ENCODE peak calls at places on chromosome 11, in four cellular contexts. K is transverse colon, E is HCT116, F is testis. H is an unnamed sample.

GRCh38 chr11:9039194-9039593 is 35.4 kb upstream of the NRIP3 start:
- DNase-seq in K (no peak), E (peak; percentile 60), F (no peak), H (no peak)

GRCh38 chr11:15967166-15967565 is 389.2 kb downstream of the SOX6 start:
- DNase-seq in K (peak; percentile 65), E (no peak), F (no peak), H (peak; percentile 90)

GRCh38 chr11:7571640-7572000 is 57.8 kb downstream of the PPFIBP2 start:
- DNase-seq in K (peak; percentile 82), E (peak; percentile 51), F (peak; percentile 85), H (peak; percentile 77)

GRCh38 chr11:101442171-101442570 is 141.6 kb downstream of the TRPC6 start:
- DNase-seq in K (no peak), E (no peak), F (no peak), H (no peak)

GRCh38 chr11:131094828-131095227 is 178.5 kb upstream of the SNX19 start:
- DNase-seq in K (no peak), E (no peak), F (no peak), H (no peak)

GRCh38 chr11:115135936-115136335 is 368.3 kb downstream of the CADM1 start:
- DNase-seq in K (no peak), E (no peak), F (no peak), H (no peak)

GRCh38 chr11:128627666-128628342 is 40.4 kb upstream of the ETS1 start:
- DNase-seq in K (no peak), E (no peak), F (no peak), H (no peak)

GRCh38 chr11:118012083-118012669 is 26.0 kb downstream of the IL10RA start:
- DNase-seq in K (peak; percentile 47), E (no peak), F (peak; percentile 24), H (peak; percentile 57)

GRCh38 chr11:63762662-63763505 is 5.7 kb downstream of the ZFTA start:
- DNase-seq in K (peak; percentile 51), E (no peak), F (no peak), H (peak; percentile 30)

GRCh38 chr11:87083029-87083428 is 45.3 kb downstream of the TMEM135 start:
- DNase-seq in K (no peak), E (no peak), F (no peak), H (no peak)

GRCh38 chr11:46508360-46508759 is 85.5 kb downstream of the AMBRA1 start:
- DNase-seq in K (no peak), E (no peak), F (no peak), H (no peak)
- H3K36me3 ChIP-seq in K (peaks cover 9% of the 10 kb centered on the region), E (no peaks in the 10 kb centered on the region), F (no peaks in the 10 kb centered on the region), H (peaks cover 7% of the 10 kb centered on the region)

GRCh38 chr11:65859812-65860277 is 388 bp upstream of the MUS81 start:
- DNase-seq in K (peak; percentile 46), E (no peak), F (peak; percentile 51), H (no peak)
- H3K36me3 ChIP-seq in K (peaks cover 30% of the 10 kb centered on the region), E (peaks cover 21% of the 10 kb centered on the region), F (no peaks in the 10 kb centered on the region), H (peaks cover 25% of the 10 kb centered on the region)

GRCh38 chr11:126205359-126205758 is 6.1 kb downstream of the RPUSD4 start:
- DNase-seq in K (no peak), E (no peak), F (no peak), H (no peak)
- H3K36me3 ChIP-seq in K (peaks cover 59% of the 10 kb centered on the region), E (peaks cover 52% of the 10 kb centered on the region), F (no peaks in the 10 kb centered on the region), H (peaks cover 14% of the 10 kb centered on the region)

DNA sequence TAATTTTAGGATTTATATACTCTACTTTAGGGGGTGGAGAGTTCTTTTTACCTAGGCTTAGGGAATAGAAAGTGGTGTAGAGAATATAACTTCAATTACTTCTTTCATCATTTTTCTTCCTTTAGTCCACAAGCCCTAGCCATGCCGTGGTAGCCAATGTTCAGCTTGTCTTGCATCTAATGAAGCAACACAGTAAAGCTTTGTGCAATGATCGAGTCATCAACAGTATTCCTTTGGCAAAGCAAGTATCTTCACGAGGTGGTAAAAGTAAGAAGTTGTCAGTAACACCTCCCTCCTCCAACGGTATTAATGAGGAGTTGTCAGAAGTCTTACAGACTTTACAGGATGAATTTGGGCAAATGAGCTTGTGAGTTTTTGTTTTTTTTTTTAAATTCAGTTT is 37.4 kb downstream of the CEP57 start:
- DNase-seq in K (no peak), E (no peak), F (no peak), H (no peak)
- H3K36me3 ChIP-seq in K (peaks cover 23% of the 10 kb centered on the region), E (peaks cover 18% of the 10 kb centered on the region), F (no peaks in the 10 kb centered on the region), H (peaks cover 3% of the 10 kb centered on the region)

GRCh38 chr11:71202598-71202944 is 49.8 kb downstream of the SHANK2 start:
- DNase-seq in K (no peak), E (no peak), F (no peak), H (no peak)
- H3K36me3 ChIP-seq in K (no peaks in the 10 kb centered on the region), E (no peaks in the 10 kb centered on the region), F (no peaks in the 10 kb centered on the region), H (no peaks in the 10 kb centered on the region)

GRCh38 chr11:94869186-94869585 is 101.0 kb downstream of the AMOTL1 start:
- DNase-seq in K (no peak), E (no peak), F (no peak), H (no peak)
- H3K36me3 ChIP-seq in K (no peaks in the 10 kb centered on the region), E (no peaks in the 10 kb centered on the region), F (no peaks in the 10 kb centered on the region), H (no peaks in the 10 kb centered on the region)

GRCh38 chr11:116893906-116894305 is 56.5 kb upstream of the APOA1 start:
- DNase-seq in K (no peak), E (no peak), F (no peak), H (no peak)

GRCh38 chr11:116895053-116895757 is 57.8 kb upstream of the APOA1 start:
- DNase-seq in K (peak; percentile 15), E (no peak), F (no peak), H (no peak)

GRCh38 chr11:116893437-116893836 is 56.0 kb upstream of the APOA1 start:
- DNase-seq in K (no peak), E (no peak), F (no peak), H (no peak)

GRCh38 chr11:116892374-116892773 is 55.0 kb upstream of the APOA1 start:
- DNase-seq in K (no peak), E (no peak), F (no peak), H (no peak)

DNA sequence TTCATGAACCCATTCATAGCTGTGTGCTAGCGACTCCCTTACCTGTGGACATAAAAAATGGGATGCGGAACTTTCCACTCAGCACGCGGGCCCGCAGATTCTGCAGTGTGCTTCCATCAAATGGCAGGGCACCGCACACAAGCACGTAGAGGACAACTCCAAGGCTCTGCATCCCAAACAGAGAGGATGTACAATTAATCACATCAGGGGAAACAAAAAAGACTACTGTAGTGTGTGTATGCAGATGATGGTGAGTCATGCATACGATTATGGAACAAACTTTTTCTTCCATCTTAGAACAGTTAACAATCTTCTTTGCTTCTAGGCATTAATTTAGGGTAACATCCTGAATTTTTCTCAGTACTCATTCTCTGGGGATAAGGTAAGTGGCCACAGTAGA is 58.8 kb upstream of the APOA1 start:
- DNase-seq in K (no peak), E (no peak), F (no peak), H (no peak)
- H3K36me3 ChIP-seq in K (peaks cover 6% of the 10 kb centered on the region), E (no peaks in the 10 kb centered on the region), F (no peaks in the 10 kb centered on the region), H (peaks cover 2% of the 10 kb centered on the region)

GRCh38 chr11:68538025-68538424 is 77.5 kb downstream of the PPP6R3 start:
- DNase-seq in K (no peak), E (no peak), F (no peak), H (no peak)
- H3K36me3 ChIP-seq in K (peaks cover 8% of the 10 kb centered on the region), E (peaks cover 5% of the 10 kb centered on the region), F (no peaks in the 10 kb centered on the region), H (peaks cover 7% of the 10 kb centered on the region)

DNA sequence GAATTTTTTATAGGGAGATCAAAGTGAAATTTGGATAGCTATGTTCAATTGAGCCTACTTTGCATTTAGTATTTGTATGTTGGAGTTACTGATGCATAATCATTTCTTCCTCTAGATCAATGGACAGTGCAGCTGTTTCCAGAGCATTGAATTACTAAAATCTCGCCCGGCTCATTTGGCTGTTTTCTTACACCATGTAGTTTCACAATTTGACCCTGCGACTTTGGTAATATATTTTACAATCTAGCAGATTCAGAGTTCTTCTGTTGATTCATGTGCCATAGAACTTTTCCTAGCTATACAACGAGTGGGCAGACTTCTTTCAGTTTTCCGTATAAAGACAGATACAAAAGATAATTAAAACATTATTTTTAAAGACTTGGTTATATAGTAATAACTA is 70.0 kb upstream of the GRIK4 start:
- DNase-seq in K (no peak), E (no peak), F (no peak), H (no peak)
- H3K36me3 ChIP-seq in K (peaks cover 31% of the 10 kb centered on the region), E (peaks cover 6% of the 10 kb centered on the region), F (no peaks in the 10 kb centered on the region), H (no peaks in the 10 kb centered on the region)

H was measured in small intestine.